ENCODE peak calls at places on chromosomes 11 and 22, in four cellular contexts. V is MM.1S, L is IMR-90, N is endodermal cell. P is an unnamed sample.

GRCh38 chr22:39938509-39938908 is 21.7 kb upstream of the TMA7B start:
- DNase-seq in V (no peak), L (no peak), N (no peak), P (peak)

GRCh38 chr11:21511835-21512440 is 680.9 kb upstream of the ANO5 start:
- DNase-seq in V (peak), L (no peak), N (peak), P (peak)

GRCh38 chr22:27919943-27920755 is 1.1 kb upstream of the PITPNB start:
- DNase-seq in V (no peak), L (peak), N (peak), P (no peak)

GRCh38 chr11:110198031-110198729 is 98.2 kb downstream of the RDX start:
- DNase-seq in V (no peak), L (peak), N (peak), P (no peak)

GRCh38 chr11:81070948-81071347 is 1630.1 kb upstream of the TENM4 start:
- DNase-seq in V (peak), L (no peak), N (no peak), P (no peak)

GRCh38 chr22:43164636-43165035 is 13.3 kb downstream of the TSPO start:
- DNase-seq in V (no peak), L (no peak), N (no peak), P (no peak)

GRCh38 chr22:48708558-48709245 is 1119.0 kb downstream of the BRD1 start:
- DNase-seq in V (no peak), L (no peak), N (peak), P (no peak)

GRCh38 chr11:6283453-6284023 is 23.9 kb downstream of the CCKBR start:
- DNase-seq in V (no peak), L (no peak), N (no peak), P (no peak)

GRCh38 chr11:62505112-62505783 is 41.4 kb downstream of the AHNAK start:
- DNase-seq in V (no peak), L (no peak), N (peak), P (no peak)